ENCODE peak calls at places on chromosomes 2 and 18, in four cellular contexts. N is tibial artery, B is small intestine, V is neuronal stem cell. L is an unnamed sample.
A peak's percentile ranks its signal among the peaks of the same experiment; 100 is the strongest.

GRCh38 chr2:862723-863466 is 87.8 kb upstream of the SNTG2 start:
- DNase-seq in N (no peak), B (no peak), V (no peak), L (no peak)

GRCh38 chr2:241733391-241734207 is 831 bp upstream of the D2HGDH start:
- DNase-seq in N (no peak), B (no peak), V (peak; percentile 11), L (no peak)

GRCh38 chr2:67666386-67667053 is 269.4 kb downstream of the ETAA1 start:
- DNase-seq in N (peak; percentile 80), B (no peak), V (no peak), L (no peak)

GRCh38 chr2:98508690-98509054 is 64.0 kb downstream of the INPP4A start:
- DNase-seq in N (peak; percentile 76), B (peak; percentile 40), V (no peak), L (no peak)

GRCh38 chr2:168136392-168136977 is 110.9 kb downstream of the STK39 start:
- DNase-seq in N (no peak), B (peak; percentile 64), V (no peak), L (no peak)

GRCh38 chr2:15300645-15301573 is 260.2 kb downstream of the NBAS start:
- DNase-seq in N (no peak), B (no peak), V (no peak), L (no peak)

GRCh38 chr18:32910694-32911296 is 138.0 kb upstream of the KLHL14 start:
- DNase-seq in N (no peak), B (no peak), V (no peak), L (no peak)

GRCh38 chr2:181308731-181309130 is 148.5 kb upstream of the ITGA4 start:
- DNase-seq in N (no peak), B (no peak), V (no peak), L (no peak)

GRCh38 chr2:158204741-158205165 is 103.1 kb downstream of the UPP2 start:
- DNase-seq in N (no peak), B (no peak), V (no peak), L (no peak)

GRCh38 chr2:160666677-160667061 is 173.1 kb upstream of the RBMS1 start:
- DNase-seq in N (no peak), B (no peak), V (no peak), L (no peak)

GRCh38 chr2:23925702-23926288 is 1.1 kb downstream of the ATAD2B start:
- DNase-seq in N (peak; percentile 84), B (peak; percentile 73), V (peak; percentile 37), L (peak; percentile 79)

GRCh38 chr2:68416081-68416675 is 50.9 kb downstream of the FBXO48 start:
- DNase-seq in N (no peak), B (no peak), V (no peak), L (no peak)

GRCh38 chr2:176126929-176127768 is 2.4 kb upstream of the HOXD8 start:
- DNase-seq in N (no peak), B (peak; percentile 52), V (peak; percentile 76), L (peak; percentile 85)

GRCh38 chr2:127664065-127664894 is 11.1 kb downstream of the LIMS2 start:
- DNase-seq in N (peak; percentile 68), B (no peak), V (no peak), L (peak; percentile 77)

GRCh38 chr2:231386446-231386845 is 9.1 kb upstream of the B3GNT7 start:
- DNase-seq in N (no peak), B (no peak), V (no peak), L (no peak)

DNA sequence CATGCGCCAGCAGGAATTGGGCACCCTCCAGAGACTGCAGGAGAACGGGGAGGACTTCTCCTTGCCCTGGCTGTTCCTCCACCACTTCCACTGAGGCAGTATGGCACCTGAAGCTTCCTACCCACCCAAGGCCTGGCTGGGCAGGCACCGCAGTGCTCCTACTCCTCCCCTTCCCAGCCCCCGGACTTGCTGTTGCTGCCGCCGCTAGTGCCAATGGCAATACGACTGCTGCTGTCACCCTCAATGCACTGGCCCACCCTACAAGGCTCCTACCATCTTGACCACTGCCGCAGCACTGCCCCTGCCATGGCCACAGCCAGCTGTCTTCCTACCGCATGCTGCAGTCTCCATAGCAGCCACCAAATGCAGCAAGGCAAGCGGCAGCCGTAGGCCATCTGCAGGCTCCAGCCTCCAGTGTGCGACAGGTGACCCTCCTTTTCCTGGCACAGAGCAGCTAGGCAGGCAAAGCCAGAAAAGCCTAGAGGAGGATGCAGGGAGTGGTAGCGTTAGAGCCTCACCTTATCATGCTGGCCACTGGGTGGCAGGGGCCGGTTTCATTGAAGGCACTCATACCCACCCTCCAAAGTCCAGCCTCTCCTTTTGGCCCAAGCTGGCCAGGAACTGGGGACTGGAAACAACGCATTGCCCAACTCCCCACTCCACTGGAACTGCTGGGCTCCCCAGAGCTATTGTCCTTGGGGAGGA is 47.4 kb upstream of the ANKRD62 start:
- DNase-seq in N (no peak), B (no peak), V (no peak), L (no peak)
- H3K27ac ChIP-seq in N (no peak overlapping the region), B (no peak overlapping the region), V (no peak overlapping the region), L (no peak overlapping the region)

GRCh38 chr18:21629089-21629832 is 17.1 kb downstream of the SNRPD1 start:
- DNase-seq in N (no peak), B (no peak), V (no peak), L (no peak)
- H3K4me3 ChIP-seq in N (no peak overlapping the region), B (no peak overlapping the region), V (no peak overlapping the region), L (no peak overlapping the region)

DNA sequence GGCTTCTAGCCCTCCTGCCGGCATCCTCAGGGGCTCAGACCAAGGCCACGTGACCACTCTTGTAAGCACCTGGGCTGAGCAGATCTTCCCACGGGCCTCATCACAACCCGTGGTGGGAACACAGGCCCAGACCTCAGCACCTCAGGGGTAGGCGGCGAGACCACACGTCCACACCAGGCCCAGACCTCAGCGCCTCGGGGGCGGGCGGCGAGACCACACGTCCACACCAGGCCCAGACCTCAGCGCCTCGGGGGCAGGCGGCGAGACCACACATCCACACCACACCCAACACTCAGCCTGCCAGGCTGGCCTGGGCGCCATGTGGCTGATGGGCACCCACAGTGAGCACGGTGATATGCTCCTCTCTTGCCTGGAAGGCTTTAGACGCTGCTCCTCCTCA is 334.4 kb upstream of the SALL3 start:
- DNase-seq in N (peak; percentile 43), B (no peak), V (no peak), L (no peak)
- H3K9me3 ChIP-seq in N (no peaks in the 10 kb centered on the region), B (no peaks in the 10 kb centered on the region), V (no peaks in the 10 kb centered on the region), L (no peaks in the 10 kb centered on the region)

GRCh38 chr2:205640713-205641112 is 41.6 kb upstream of the NRP2 start:
- DNase-seq in N (no peak), B (no peak), V (no peak), L (no peak)

GRCh38 chr2:205646680-205647079 is 35.6 kb upstream of the NRP2 start:
- DNase-seq in N (no peak), B (no peak), V (no peak), L (no peak)

GRCh38 chr2:205637779-205638503 is 44.4 kb upstream of the NRP2 start:
- DNase-seq in N (no peak), B (no peak), V (no peak), L (no peak)

GRCh38 chr2:205644018-205644417 is 38.3 kb upstream of the NRP2 start:
- DNase-seq in N (no peak), B (no peak), V (no peak), L (no peak)

GRCh38 chr2:205642562-205643350 is 39.5 kb upstream of the NRP2 start:
- DNase-seq in N (no peak), B (no peak), V (no peak), L (no peak)
- H3K27ac ChIP-seq in N (no peak overlapping the region), B (no peak overlapping the region), V (no peak overlapping the region), L (no peak overlapping the region)

DNA sequence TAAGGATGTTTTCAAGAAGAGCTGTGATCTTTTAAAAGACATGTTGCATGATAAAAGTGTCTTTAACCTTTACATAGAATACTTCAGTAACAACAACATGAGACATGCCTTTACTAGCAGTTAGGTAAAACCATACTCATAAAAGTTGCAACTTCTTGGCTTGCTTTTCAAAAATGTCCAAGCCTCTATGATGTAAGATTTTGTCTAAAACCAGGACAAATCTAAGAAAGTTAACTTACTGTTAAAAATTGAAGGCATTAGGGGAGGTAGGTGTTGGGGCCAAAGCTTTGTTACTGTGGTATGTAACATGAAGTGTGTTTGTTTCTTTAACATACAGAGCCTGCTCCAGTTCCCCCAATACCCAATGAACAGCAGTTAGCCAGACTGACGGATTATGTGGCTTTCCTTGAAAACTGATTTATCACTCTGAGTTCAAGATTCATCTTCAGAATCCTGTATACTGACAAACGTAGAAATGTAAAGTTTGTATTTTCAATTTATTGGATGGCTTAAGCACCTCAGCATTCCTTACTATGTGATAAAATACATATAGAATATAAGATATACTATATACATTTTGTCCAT is 11.7 kb downstream of the COPS8 start:
- DNase-seq in N (no peak), B (no peak), V (no peak), L (no peak)
- H3K4me3 ChIP-seq in N (no peak overlapping the region), B (no peak overlapping the region), V (no peak overlapping the region), L (no peak overlapping the region)

GRCh38 chr18:80022613-80023012 is 11.6 kb upstream of the RBFA start:
- DNase-seq in N (no peak), B (no peak), V (peak; percentile 21), L (no peak)

GRCh38 chr18:80029690-80030089 is 4.5 kb upstream of the RBFA start:
- DNase-seq in N (no peak), B (no peak), V (no peak), L (no peak)

GRCh38 chr18:80023173-80023572 is 11.1 kb upstream of the RBFA start:
- DNase-seq in N (no peak), B (no peak), V (no peak), L (no peak)

DNA sequence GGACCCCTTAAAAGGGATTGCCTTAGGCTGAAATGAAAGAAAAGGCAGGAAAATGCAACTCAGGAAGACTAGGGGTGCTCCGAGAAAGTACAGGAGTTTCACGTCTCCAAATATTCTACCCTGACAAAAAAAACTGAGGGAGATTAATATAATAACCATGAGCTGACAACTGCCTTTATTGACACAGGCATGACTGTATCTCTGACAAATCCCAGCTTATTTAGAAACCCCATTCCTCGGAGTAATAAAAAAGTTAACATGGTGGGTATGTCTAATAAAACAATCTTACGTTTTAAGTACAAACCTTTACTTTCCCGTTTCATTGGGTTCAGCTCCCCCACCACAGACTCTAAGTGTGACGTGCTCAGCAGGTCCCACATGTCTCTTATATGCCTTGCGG is 7.9 kb upstream of the RBFA start:
- DNase-seq in N (no peak), B (no peak), V (no peak), L (no peak)
- H3K9me3 ChIP-seq in N (peaks cover 58% of the 10 kb centered on the region), B (peaks cover 8% of the 10 kb centered on the region), V (peaks cover 17% of the 10 kb centered on the region), L (peaks cover 14% of the 10 kb centered on the region)

DNA sequence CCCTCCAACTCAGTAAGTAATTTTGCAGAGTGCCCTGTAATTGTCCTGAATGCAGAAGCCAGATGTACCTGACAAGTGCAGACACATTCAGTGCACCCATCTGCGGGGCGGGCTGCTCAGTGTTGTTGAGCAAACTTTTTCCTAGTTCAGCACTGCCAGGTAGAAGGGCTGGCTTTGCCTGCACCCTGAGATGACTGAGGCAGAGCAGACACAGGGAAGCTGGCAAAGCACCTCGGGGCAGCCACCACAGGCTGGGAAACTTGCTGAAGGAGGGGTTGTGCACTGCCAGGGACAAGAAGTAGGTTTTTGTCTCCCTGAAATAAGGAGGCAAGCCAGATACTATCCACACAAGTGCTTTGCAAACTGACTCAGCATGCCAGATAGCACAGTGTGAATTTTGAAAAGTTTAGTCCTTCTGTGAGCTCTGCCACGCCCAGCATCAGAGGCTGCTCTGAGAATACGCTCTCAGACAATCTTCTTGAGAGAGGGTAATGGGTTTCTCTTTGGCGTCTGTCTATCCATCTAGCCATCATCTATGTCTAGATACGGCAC is 62.3 kb downstream of the SOWAHC start:
- DNase-seq in N (no peak), B (no peak), V (no peak), L (no peak)
- H3K27ac ChIP-seq in N (no peak overlapping the region), B (no peak overlapping the region), V (no peak overlapping the region), L (no peak overlapping the region)